ENCODE peak calls at places on chromosomes 2 and 18, in four cellular contexts. E, Q, C and Y are unnamed samples. For H3K4me1, the result is how much of the 10 kb centered on the place peaks cover.

GRCh38 chr18:11052800-11053199 is 96.6 kb downstream of the PIEZO2 start:
- DNase-seq in E (peak), Q (peak), C (peak), Y (no peak)

GRCh38 chr18:63730788-63731187 is 28.0 kb downstream of the SERPINB11 start:
- DNase-seq in E (peak), Q (peak), C (peak), Y (no peak)

GRCh38 chr18:55477537-55478300 is 110.3 kb downstream of the TCF4 start:
- DNase-seq in E (peak), Q (peak), C (peak), Y (peak)

GRCh38 chr18:75884728-75885127 is 457.2 kb upstream of the SMIM21 start:
- DNase-seq in E (peak), Q (no peak), C (no peak), Y (no peak)

GRCh38 chr18:37476182-37476581 is 89.4 kb downstream of the CELF4 start:
- DNase-seq in E (peak), Q (peak), C (peak), Y (no peak)

GRCh38 chr2:238238766-238239551 is 879 bp downstream of the HES6 start:
- DNase-seq in E (peak), Q (no peak), C (peak), Y (peak)

GRCh38 chr2:74843371-74844298 is 9.7 kb downstream of the HK2 start:
- DNase-seq in E (peak), Q (peak), C (peak), Y (no peak)

GRCh38 chr2:197810023-197810422 is 5.6 kb downstream of the PLCL1 start:
- DNase-seq in E (no peak), Q (no peak), C (no peak), Y (no peak)

GRCh38 chr18:33854086-33854826 is 276.2 kb downstream of the ASXL3 start:
- DNase-seq in E (no peak), Q (no peak), C (no peak), Y (no peak)

GRCh38 chr2:3605013-3605961 is 10.4 kb downstream of the COLEC11 start:
- DNase-seq in E (no peak), Q (no peak), C (no peak), Y (no peak)

GRCh38 chr2:103788875-103789715 is 1027.3 kb downstream of the TMEM182 start:
- DNase-seq in E (peak), Q (no peak), C (peak), Y (no peak)

GRCh38 chr2:231361701-231362588 is 33.6 kb upstream of the B3GNT7 start:
- DNase-seq in E (peak), Q (no peak), C (no peak), Y (no peak)

GRCh38 chr2:12302691-12303090 is 414.0 kb upstream of the TRIB2 start:
- DNase-seq in E (no peak), Q (no peak), C (no peak), Y (no peak)

GRCh38 chr2:136141510-136142154 is 23.7 kb upstream of the CXCR4 start:
- DNase-seq in E (no peak), Q (no peak), C (peak), Y (no peak)

GRCh38 chr2:8380026-8380425 is 301.8 kb upstream of the ID2 start:
- DNase-seq in E (no peak), Q (no peak), C (no peak), Y (no peak)

GRCh38 chr2:134289225-134289624 is 35.4 kb downstream of the MGAT5 start:
- DNase-seq in E (no peak), Q (no peak), C (no peak), Y (no peak)
- H3K4me1 ChIP-seq in E (under half), Q (under half), C (under half), Y (half or more)

GRCh38 chr2:200585340-200585729 is 479 bp upstream of the AOX1 start:
- DNase-seq in E (no peak), Q (no peak), C (no peak), Y (no peak)
- H3K4me3 ChIP-seq in E (peak), Q (peak), C (peak), Y (peak)

GRCh38 chr2:20429528-20429927 is 17.3 kb upstream of the RHOB start:
- DNase-seq in E (no peak), Q (no peak), C (no peak), Y (no peak)

GRCh38 chr2:20427931-20428526 is 18.8 kb upstream of the RHOB start:
- DNase-seq in E (no peak), Q (no peak), C (no peak), Y (no peak)

GRCh38 chr2:20430035-20430434 is 16.8 kb upstream of the RHOB start:
- DNase-seq in E (no peak), Q (no peak), C (no peak), Y (no peak)

GRCh38 chr2:20430461-20431302 is 16.2 kb upstream of the RHOB start:
- DNase-seq in E (no peak), Q (no peak), C (no peak), Y (no peak)

GRCh38 chr2:20428717-20429490 is 18.0 kb upstream of the RHOB start:
- DNase-seq in E (no peak), Q (no peak), C (no peak), Y (no peak)
- H3K4me1 ChIP-seq in E (under half), Q (under half), C (under half), Y (under half)

DNA sequence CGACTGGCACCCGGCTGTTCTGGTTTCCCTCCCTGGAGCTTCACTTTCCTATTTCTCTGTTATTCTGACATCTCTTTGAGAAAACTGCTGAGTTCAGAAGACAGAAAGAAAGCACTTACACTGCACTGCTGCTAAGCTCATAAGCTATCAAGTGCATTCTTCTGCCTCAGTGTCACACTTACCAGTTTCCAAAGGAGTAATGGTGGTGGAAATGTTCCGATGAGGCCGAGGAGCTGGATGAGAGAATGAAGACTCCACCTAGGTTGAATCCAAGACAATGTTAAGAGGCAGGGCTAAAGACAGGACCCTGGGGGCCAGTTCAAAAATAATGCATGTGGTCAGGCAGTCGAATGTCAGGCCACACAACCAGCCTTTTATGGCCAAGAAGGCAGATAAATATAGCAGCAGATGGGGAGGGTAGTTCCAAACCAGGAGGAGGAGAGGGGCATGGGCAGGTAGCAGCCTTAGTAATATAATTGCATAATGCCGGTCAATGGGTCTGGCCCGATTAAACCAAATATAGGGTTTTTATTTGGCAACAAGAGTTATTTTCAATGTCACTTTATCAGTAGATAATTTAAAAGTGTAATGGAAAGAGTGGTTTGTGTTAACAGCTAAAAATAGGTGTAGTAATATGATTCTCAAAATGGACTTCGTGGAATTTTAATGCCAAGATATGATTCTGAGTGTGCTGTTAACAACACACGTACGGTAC is at the start of gene MYOM1:
- DNase-seq in E (peak), Q (no peak), C (no peak), Y (no peak)
- H3K4me3 ChIP-seq in E (no peak), Q (peak), C (no peak), Y (no peak)